ENCODE peak calls at places on chromosome 17, in eight cellular contexts. One of them, this sample, is unnamed.
A peak's percentile ranks its signal among the peaks of the same experiment; 100 is the strongest.

GRCh38 chr17:39213852-39214251 is 11.9 kb downstream of the STAC2 start:
- DNase-seq in astrocyte of the hippocampus: peak; percentile 69
- DNase-seq in kidney: peak; percentile 87
- DNase-seq in effector memory CD8-positive, alpha-beta T cell: no peak
- DNase-seq in NCI-H2081: no peak
- DNase-seq in NB4: peak; percentile 79
- DNase-seq in CD4-positive, alpha-beta memory T cell: no peak
- DNase-seq in GM23338: no peak
- DNase-seq in this sample: no peak

GRCh38 chr17:15398291-15398690 is 56.9 kb upstream of the TEKT3 start:
- DNase-seq in astrocyte of the hippocampus: peak; percentile 88
- DNase-seq in kidney: no peak
- DNase-seq in effector memory CD8-positive, alpha-beta T cell: no peak
- DNase-seq in NCI-H2081: no peak
- DNase-seq in NB4: peak; percentile 75
- DNase-seq in CD4-positive, alpha-beta memory T cell: no peak
- DNase-seq in GM23338: no peak
- DNase-seq in this sample: peak; percentile 77

GRCh38 chr17:80585880-80586279 is 41.2 kb downstream of the RPTOR start:
- DNase-seq in astrocyte of the hippocampus: no peak
- DNase-seq in kidney: no peak
- DNase-seq in effector memory CD8-positive, alpha-beta T cell: no peak
- DNase-seq in NCI-H2081: no peak
- DNase-seq in NB4: peak; percentile 68
- DNase-seq in CD4-positive, alpha-beta memory T cell: no peak
- DNase-seq in GM23338: no peak
- DNase-seq in this sample: no peak

GRCh38 chr17:6035801-6036394 is 34.3 kb upstream of the WSCD1 start:
- DNase-seq in astrocyte of the hippocampus: peak; percentile 37
- DNase-seq in kidney: no peak
- DNase-seq in effector memory CD8-positive, alpha-beta T cell: no peak
- DNase-seq in NCI-H2081: no peak
- DNase-seq in NB4: no peak
- DNase-seq in CD4-positive, alpha-beta memory T cell: no peak
- DNase-seq in GM23338: no peak
- DNase-seq in this sample: no peak

GRCh38 chr17:29151567-29151966 is 28.6 kb downstream of the MYO18A start:
- DNase-seq in astrocyte of the hippocampus: peak; percentile 71
- DNase-seq in kidney: peak; percentile 49
- DNase-seq in effector memory CD8-positive, alpha-beta T cell: no peak
- DNase-seq in NCI-H2081: no peak
- DNase-seq in NB4: no peak
- DNase-seq in CD4-positive, alpha-beta memory T cell: no peak
- DNase-seq in GM23338: no peak
- DNase-seq in this sample: no peak

GRCh38 chr17:44353656-44354331 is 8.7 kb downstream of the GRN start:
- DNase-seq in astrocyte of the hippocampus: peak; percentile 42
- DNase-seq in kidney: no peak
- DNase-seq in effector memory CD8-positive, alpha-beta T cell: no peak
- DNase-seq in NCI-H2081: no peak
- DNase-seq in NB4: no peak
- DNase-seq in CD4-positive, alpha-beta memory T cell: peak; percentile 17
- DNase-seq in GM23338: peak; percentile 64
- DNase-seq in this sample: no peak

GRCh38 chr17:80082403-80083135 is 18.8 kb upstream of the GAA start:
- DNase-seq in astrocyte of the hippocampus: peak; percentile 85
- DNase-seq in kidney: no peak
- DNase-seq in effector memory CD8-positive, alpha-beta T cell: peak; percentile 44
- DNase-seq in NCI-H2081: peak; percentile 85
- DNase-seq in NB4: peak; percentile 79
- DNase-seq in CD4-positive, alpha-beta memory T cell: peak; percentile 60
- DNase-seq in GM23338: peak; percentile 85
- DNase-seq in this sample: peak; percentile 53

GRCh38 chr17:80377798-80378197 is 37.2 kb upstream of the ENDOV start:
- DNase-seq in astrocyte of the hippocampus: no peak
- DNase-seq in kidney: no peak
- DNase-seq in effector memory CD8-positive, alpha-beta T cell: no peak
- DNase-seq in NCI-H2081: no peak
- DNase-seq in NB4: no peak
- DNase-seq in CD4-positive, alpha-beta memory T cell: no peak
- DNase-seq in GM23338: no peak
- DNase-seq in this sample: no peak

GRCh38 chr17:10041287-10041612 is 136.2 kb upstream of the RCVRN start:
- DNase-seq in astrocyte of the hippocampus: no peak
- DNase-seq in kidney: no peak
- DNase-seq in effector memory CD8-positive, alpha-beta T cell: no peak
- DNase-seq in NCI-H2081: no peak
- DNase-seq in NB4: no peak
- DNase-seq in CD4-positive, alpha-beta memory T cell: no peak
- DNase-seq in GM23338: no peak
- DNase-seq in this sample: no peak

GRCh38 chr17:70608193-70608592 is 438.9 kb downstream of the KCNJ2 start:
- DNase-seq in astrocyte of the hippocampus: peak; percentile 11
- DNase-seq in kidney: no peak
- DNase-seq in effector memory CD8-positive, alpha-beta T cell: no peak
- DNase-seq in NCI-H2081: no peak
- DNase-seq in NB4: no peak
- DNase-seq in CD4-positive, alpha-beta memory T cell: no peak
- DNase-seq in GM23338: no peak
- DNase-seq in this sample: no peak

GRCh38 chr17:62897706-62898105 is 68.3 kb upstream of the TANC2 start:
- DNase-seq in astrocyte of the hippocampus: no peak
- DNase-seq in kidney: no peak
- DNase-seq in effector memory CD8-positive, alpha-beta T cell: no peak
- DNase-seq in NCI-H2081: no peak
- DNase-seq in NB4: no peak
- DNase-seq in CD4-positive, alpha-beta memory T cell: no peak
- DNase-seq in GM23338: no peak
- DNase-seq in this sample: no peak

GRCh38 chr17:59508999-59509398 is 56.4 kb upstream of the DHX40 start:
- DNase-seq in astrocyte of the hippocampus: no peak
- DNase-seq in kidney: no peak
- DNase-seq in effector memory CD8-positive, alpha-beta T cell: no peak
- DNase-seq in NCI-H2081: peak; percentile 7
- DNase-seq in NB4: no peak
- DNase-seq in CD4-positive, alpha-beta memory T cell: no peak
- DNase-seq in GM23338: peak; percentile 51
- DNase-seq in this sample: no peak

GRCh38 chr17:17348872-17349723 is 45.9 kb downstream of the NT5M start:
- DNase-seq in astrocyte of the hippocampus: no peak
- DNase-seq in kidney: no peak
- DNase-seq in effector memory CD8-positive, alpha-beta T cell: no peak
- DNase-seq in NCI-H2081: no peak
- DNase-seq in NB4: no peak
- DNase-seq in CD4-positive, alpha-beta memory T cell: no peak
- DNase-seq in GM23338: no peak
- DNase-seq in this sample: no peak

This sample was measured in HFF-Myc.